ENCODE peak calls at places on chromosomes 12 and 14, in seven cellular contexts. Y, E, U, R, Z, S and W are unnamed samples.

GRCh38 chr12:121295746-121296617 is 527 bp downstream of the CAMKK2 start:
- DNase-seq in S (no peak), Y (no peak), E (peak), R (no peak), U (peak), Z (peak), W (peak)

GRCh38 chr12:68497702-68498101 is 113.0 kb upstream of the RAP1B start:
- DNase-seq in R (no peak), S (peak), E (no peak), U (no peak), Y (peak), Z (no peak), W (peak)

GRCh38 chr14:63383776-63384367 is 65.1 kb upstream of the GPHB5 start:
- DNase-seq in Z (no peak), R (no peak), U (no peak), Y (no peak), E (no peak), S (no peak), W (no peak)

GRCh38 chr12:51507188-51507587 is 82.6 kb downstream of the SLC4A8 start:
- DNase-seq in U (no peak), Z (no peak), E (no peak), Y (no peak), R (no peak), S (no peak), W (no peak)

GRCh38 chr12:62517887-62518286 is 51.3 kb downstream of the MON2 start:
- DNase-seq in U (no peak), Z (no peak), Y (no peak), E (no peak), R (no peak), S (no peak), W (no peak)

GRCh38 chr12:14597480-14597879 is 29.8 kb upstream of the PLBD1 start:
- DNase-seq in U (no peak), R (no peak), E (no peak), Y (no peak), Z (no peak), S (no peak), W (no peak)

GRCh38 chr12:52307836-52308806 is 13.1 kb downstream of the KRT83 start:
- DNase-seq in S (no peak), E (peak), U (peak), R (peak), Y (peak), Z (peak), W (peak)

GRCh38 chr14:23695220-23695999 is 59.2 kb downstream of the DHRS2 start:
- DNase-seq in U (no peak), Y (no peak), E (no peak), Z (peak), S (no peak), R (peak), W (no peak)

GRCh38 chr14:76486251-76486743 is 110.4 kb downstream of the ESRRB start:
- DNase-seq in E (no peak), R (no peak), S (no peak), Y (no peak), U (no peak), Z (no peak), W (no peak)

GRCh38 chr12:143964-144649 is 69.8 kb downstream of the SLC6A12 start:
- DNase-seq in R (no peak), U (no peak), Z (no peak), S (no peak), Y (no peak), E (peak), W (peak)

GRCh38 chr12:91264178-91264577 is 81.6 kb upstream of the DCN start:
- DNase-seq in R (no peak), Z (no peak), E (no peak), U (no peak), S (no peak), Y (no peak), W (no peak)

GRCh38 chr12:124608451-124608870 is 41.0 kb upstream of the NCOR2 start:
- DNase-seq in Y (no peak), S (no peak), Z (no peak), R (no peak), U (no peak), E (peak), W (no peak)

GRCh38 chr14:74792249-74793039 is 29.3 kb downstream of the YLPM1 start:
- DNase-seq in S (no peak), U (no peak), R (no peak), Y (peak), Z (no peak), E (no peak), W (no peak)

GRCh38 chr14:85572845-85573244 is 42.9 kb downstream of the FLRT2 start:
- DNase-seq in Y (peak), U (no peak), Z (no peak), R (no peak), E (no peak), S (peak), W (peak)

GRCh38 chr14:104687601-104688504 is 1.6 kb upstream of the INF2 start:
- DNase-seq in R (peak), Z (peak), S (no peak), U (peak), Y (no peak), E (peak), W (peak)

GRCh38 chr12:109981311-109981710 is 14.9 kb downstream of the GIT2 start:
- DNase-seq in Z (no peak), R (no peak), Y (no peak), S (no peak), E (no peak), U (no peak), W (no peak)

GRCh38 chr14:104393898-104394605 is 185.5 kb upstream of the C14orf180 start:
- DNase-seq in S (no peak), R (peak), Y (no peak), Z (peak), U (peak), E (peak), W (no peak)

GRCh38 chr12:124273630-124274029 is 21.3 kb upstream of the RFLNA start:
- DNase-seq in Y (peak), S (no peak), Z (no peak), U (no peak), R (no peak), E (no peak), W (peak)

GRCh38 chr12:116881325-116881866 is at the start of gene HRK:
- DNase-seq in Y (no peak), U (peak), R (peak), S (no peak), Z (no peak), E (no peak), W (no peak)

GRCh38 chr12:110635055-110635454 is 21.1 kb downstream of the TCTN1 start:
- DNase-seq in Z (no peak), S (no peak), E (no peak), Y (no peak), R (no peak), U (no peak), W (no peak)

GRCh38 chr12:91179315-91179714 is 3.3 kb downstream of the DCN start:
- DNase-seq in U (no peak), S (no peak), E (no peak), Z (no peak), R (no peak), Y (peak), W (peak)

GRCh38 chr14:54782803-54783659 is 119.6 kb downstream of the GCH1 start:
- DNase-seq in Z (no peak), E (peak), Y (no peak), S (no peak), R (no peak), U (no peak), W (no peak)

GRCh38 chr12:55696141-55696540 is 11.6 kb downstream of the ITGA7 start:
- DNase-seq in R (peak), Y (no peak), S (no peak), U (no peak), Z (no peak), E (no peak), W (no peak)

GRCh38 chr12:55724226-55724939 is 4.2 kb downstream of the RDH5 start:
- DNase-seq in Y (peak), U (no peak), Z (peak), S (no peak), E (peak), R (no peak), W (peak)

GRCh38 chr14:79629891-79630560 is 581.3 kb downstream of the DIO2 start:
- DNase-seq in R (no peak), E (no peak), Z (no peak), S (no peak), U (no peak), Y (peak), W (no peak)

GRCh38 chr12:54028324-54029201 is at the start of gene HOXC6:
- DNase-seq in Z (no peak), S (no peak), U (no peak), R (peak), Y (no peak), E (no peak), W (peak)

GRCh38 chr12:69821441-69822204 is 3.4 kb upstream of the MYRFL start:
- DNase-seq in S (peak), R (no peak), Y (peak), U (no peak), Z (peak), E (no peak), W (peak)

GRCh38 chr12:52243264-52243773 is 10.3 kb downstream of the KRT7 start:
- DNase-seq in R (no peak), Z (peak), S (no peak), E (no peak), Y (peak), U (no peak), W (no peak)

DNA sequence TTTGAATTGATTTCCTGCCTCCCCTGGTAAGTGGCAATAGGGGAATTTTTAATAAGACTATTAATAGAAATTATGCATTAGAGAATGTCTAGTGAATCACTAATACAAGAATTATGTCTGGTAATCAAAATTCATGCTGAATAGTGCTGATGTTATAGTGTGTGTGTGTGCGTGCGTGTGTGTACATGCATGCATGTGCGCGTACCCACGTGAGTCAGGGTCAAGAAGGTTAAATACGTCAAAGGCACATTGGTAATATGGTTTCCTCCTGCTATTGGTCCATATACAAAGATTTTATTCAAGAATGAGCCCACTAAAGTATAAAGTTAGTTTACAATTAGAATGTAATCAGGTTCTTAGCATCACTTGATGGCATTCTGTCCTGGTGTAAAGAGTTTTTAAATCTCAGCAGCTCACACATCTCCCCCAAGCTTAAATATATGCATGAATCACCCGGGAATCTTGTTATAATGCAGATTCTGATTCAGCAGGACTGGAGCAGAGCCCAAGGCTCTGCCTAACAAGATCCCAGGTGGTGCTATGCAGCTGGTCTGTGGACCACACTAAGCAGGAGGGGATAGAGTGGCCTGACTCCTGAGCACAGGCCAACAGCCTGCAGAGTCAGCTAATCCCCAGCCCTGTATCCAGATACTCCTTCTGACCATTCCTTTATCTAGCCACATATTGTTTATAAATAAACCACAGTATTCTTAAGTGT is 43.9 kb downstream of the TTC9 start:
- DNase-seq in E (no peak), S (no peak), R (no peak), Z (no peak), Y (peak), U (no peak), W (peak)
- H3K4me3 ChIP-seq in E (no peak), S (no peak), R (no peak), Z (no peak), Y (no peak), U (no peak), W (no peak)

DNA sequence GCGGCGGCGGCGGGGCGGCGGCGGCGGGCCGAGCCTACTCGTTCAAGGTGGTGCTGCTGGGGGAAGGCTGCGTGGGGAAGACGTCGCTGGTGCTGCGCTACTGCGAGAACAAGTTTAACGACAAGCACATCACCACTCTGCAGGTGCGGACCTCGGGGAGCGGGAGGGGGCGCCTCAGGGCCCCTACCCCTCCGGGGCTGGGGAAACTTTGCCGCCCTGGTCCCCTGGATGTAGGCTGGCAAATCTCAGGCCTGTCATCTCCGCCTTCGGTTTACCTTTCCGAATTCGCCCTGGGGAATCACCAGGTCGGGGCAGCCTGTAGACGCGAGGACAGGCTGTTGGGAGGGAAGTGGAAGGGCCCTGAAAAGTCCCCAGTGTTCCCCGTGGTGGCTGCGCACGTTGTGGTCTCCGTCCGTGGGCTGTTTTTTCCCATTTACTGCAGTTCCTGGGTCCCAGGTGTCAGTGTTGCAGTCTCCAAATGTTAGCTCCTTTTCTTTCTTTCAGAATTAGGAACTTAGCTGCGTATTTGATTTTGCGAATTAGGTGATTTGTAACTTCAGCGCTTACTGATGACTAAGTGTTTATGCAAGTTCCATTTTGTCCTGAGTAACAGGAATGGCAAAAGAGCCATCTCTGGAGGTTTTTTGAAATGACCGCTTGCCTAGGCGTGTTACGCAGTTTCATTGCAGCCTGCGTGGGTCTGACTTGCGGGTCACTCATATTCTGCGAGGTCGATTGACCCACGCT is 656 bp downstream of the RAB21 start:
- DNase-seq in Y (peak), U (no peak), Z (peak), S (no peak), E (peak), R (no peak), W (peak)
- TF ChIP-seq CTCF in Y (no peak), U (no peak), Z (no peak), S (no peak), E (no peak), R (no peak), W (no peak)

DNA sequence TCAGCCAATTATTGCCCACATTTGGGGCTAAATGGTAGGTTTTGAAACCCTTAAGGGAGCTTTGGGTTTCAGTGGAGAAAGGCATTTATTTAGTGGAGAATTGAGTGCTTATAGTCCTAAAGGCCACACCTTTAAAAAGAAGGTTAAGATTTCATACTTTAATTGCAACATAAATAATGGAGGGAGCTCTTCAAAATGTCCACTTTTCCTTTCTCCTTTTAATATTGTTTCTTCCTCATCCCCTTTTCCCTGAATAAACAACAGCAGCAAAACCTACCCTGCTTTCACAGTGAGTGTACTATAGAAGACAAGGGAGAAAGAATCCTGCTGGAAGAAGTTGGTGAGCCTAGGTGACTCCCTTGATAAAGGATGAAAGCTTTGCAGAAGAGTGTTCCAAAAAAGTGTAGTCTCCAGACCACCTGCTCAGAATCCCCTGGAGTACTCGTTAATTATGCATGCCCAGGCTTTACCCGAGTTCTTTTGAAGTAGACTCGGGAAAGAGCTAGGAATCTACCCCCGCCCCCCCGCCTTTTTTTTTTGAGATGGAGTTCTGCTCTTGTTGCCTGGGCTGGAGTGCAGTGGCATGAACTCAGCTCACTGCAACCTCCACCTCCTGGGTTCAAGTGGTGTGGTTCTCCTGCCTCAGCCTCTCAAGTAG is 11.5 kb upstream of the EID3 start:
- DNase-seq in Z (no peak), E (no peak), R (no peak), S (no peak), Y (no peak), U (no peak), W (no peak)
- H3K4me3 ChIP-seq in Z (no peak), E (no peak), R (no peak), S (peak), Y (no peak), U (no peak), W (no peak)

GRCh38 chr12:115870527-115870926 is 407.0 kb downstream of the MED13L start:
- DNase-seq in R (no peak), S (no peak), E (no peak), Z (no peak), U (no peak), Y (no peak), W (no peak)

GRCh38 chr12:115871714-115872113 is 405.8 kb downstream of the MED13L start:
- DNase-seq in S (no peak), Y (peak), R (no peak), U (no peak), Z (no peak), E (peak), W (peak)

GRCh38 chr12:115872919-115873357 is 404.6 kb downstream of the MED13L start:
- DNase-seq in R (no peak), Y (no peak), Z (peak), S (no peak), E (peak), U (no peak), W (no peak)

GRCh38 chr12:115873416-115874082 is 403.9 kb downstream of the MED13L start:
- DNase-seq in U (no peak), Z (no peak), Y (no peak), E (no peak), S (no peak), R (no peak), W (no peak)

GRCh38 chr12:115872212-115872611 is 405.3 kb downstream of the MED13L start:
- DNase-seq in U (no peak), Z (no peak), Y (no peak), R (no peak), E (no peak), S (no peak), W (no peak)
- TF ChIP-seq CTCF in U (no peak), Z (no peak), Y (no peak), R (no peak), E (no peak), S (no peak), W (no peak)

GRCh38 chr14:94362614-94363133 is 25.7 kb downstream of the SERPINA1 start:
- DNase-seq in Z (no peak), R (no peak), S (no peak), Y (no peak), U (no peak), E (no peak), W (no peak)
- H3K4me3 ChIP-seq in Z (no peak), R (no peak), S (no peak), Y (no peak), U (no peak), E (no peak), W (no peak)

GRCh38 chr14:68958553-68958952 is 20.5 kb downstream of the ACTN1 start:
- DNase-seq in U (peak), E (no peak), S (no peak), R (no peak), Y (peak), Z (no peak), W (no peak)

GRCh38 chr14:68957688-68958248 is 21.3 kb downstream of the ACTN1 start:
- DNase-seq in R (no peak), Z (no peak), U (no peak), Y (no peak), E (no peak), S (no peak), W (no peak)

GRCh38 chr14:68952544-68953535 is 26.3 kb downstream of the ACTN1 start:
- DNase-seq in Z (no peak), S (no peak), Y (peak), R (no peak), U (peak), E (no peak), W (peak)

GRCh38 chr14:68956728-68957127 is 22.4 kb downstream of the ACTN1 start:
- DNase-seq in R (no peak), E (no peak), U (no peak), Z (no peak), S (peak), Y (no peak), W (no peak)

DNA sequence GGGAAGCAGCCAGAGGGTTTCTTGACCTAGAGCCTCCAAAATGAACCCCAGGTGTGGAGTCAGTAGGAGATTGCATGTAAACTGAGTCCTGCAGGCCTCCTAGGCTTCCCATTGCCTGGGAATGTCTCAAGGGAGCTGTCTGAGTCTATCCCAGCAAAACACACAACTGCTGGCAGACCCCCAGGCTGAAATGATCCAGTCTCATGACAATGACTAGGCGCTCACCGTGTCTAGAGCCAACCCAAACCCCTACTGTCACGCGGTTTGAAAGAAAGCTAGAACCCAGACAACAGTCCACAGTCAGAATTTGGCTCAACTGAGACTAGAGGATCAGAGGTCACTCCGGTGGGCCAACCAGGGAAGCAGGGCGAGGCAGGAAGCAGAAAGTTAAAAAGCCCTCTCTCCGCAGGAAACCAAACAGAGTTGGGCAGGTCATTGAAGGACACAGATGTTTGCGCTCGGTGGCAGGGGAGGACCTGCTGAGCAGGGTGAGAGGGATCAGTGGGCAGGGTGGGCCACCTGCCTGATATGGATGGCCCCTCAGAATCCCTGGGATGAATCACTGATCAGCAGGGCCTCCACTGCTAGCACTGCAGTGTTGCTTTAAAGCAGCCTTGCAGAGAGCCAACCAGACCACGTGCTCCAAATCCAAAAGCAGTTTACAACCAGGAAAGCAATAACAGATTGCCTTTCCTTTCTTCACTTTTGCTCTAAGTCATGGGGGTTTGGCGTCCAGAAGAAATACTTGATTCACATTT is 23.8 kb downstream of the ACTN1 start:
- DNase-seq in Y (peak), R (no peak), Z (no peak), S (no peak), U (no peak), E (no peak), W (peak)
- TF ChIP-seq CTCF in Y (no peak), R (no peak), Z (no peak), S (no peak), U (no peak), E (no peak), W (no peak)

DNA sequence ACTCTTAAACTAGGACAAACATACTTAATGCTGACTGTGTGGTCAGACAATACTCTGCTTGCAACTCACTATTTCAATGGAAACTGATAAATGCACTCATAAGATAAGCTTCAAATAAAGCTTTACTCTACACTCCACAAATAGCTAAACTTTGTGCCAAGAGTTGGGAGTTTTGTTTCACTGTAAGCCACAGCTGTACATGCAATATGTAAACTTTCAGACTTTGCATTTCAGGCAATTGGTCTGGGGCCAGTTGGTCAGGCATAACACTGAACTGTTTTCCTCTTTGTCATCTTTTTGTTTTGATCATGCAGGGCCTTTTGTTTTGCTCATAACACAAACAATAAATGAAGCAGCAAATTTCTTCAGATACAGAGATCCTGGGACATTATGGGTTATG is 426.2 kb downstream of the IPO8 start:
- DNase-seq in R (no peak), E (no peak), Y (no peak), S (no peak), Z (no peak), U (no peak), W (no peak)
- H3K4me3 ChIP-seq in R (no peak), E (no peak), Y (no peak), S (no peak), Z (no peak), U (no peak), W (no peak)